ENCODE peak calls at places on chromosome X, in six cellular contexts. One of them, this sample, is unnamed.
A peak's percentile ranks its signal among the peaks of the same experiment; 100 is the strongest.

GRCh38 chrX:35890699-35891098 is 28.8 kb upstream of the CFAP47 start:
- DNase-seq in effector memory CD8-positive, alpha-beta T cell: no peak
- DNase-seq in activated CD8-positive, alpha-beta T cell treated with anti-CD3 and anti-CD28 coated beads, Interleukin-2, amount 10 ng/mL, durations not matched to agents 7 days and 5 days: peak; percentile 20
- DNase-seq in stimulated activated naive B cell treated with anti-CD40 and anti-IgM and Interleukin-4, amounts not matched to agents 10 μg/mL and 1 μg/mL and 100 μg/mL, for 72 hours: no peak
- DNase-seq in left ventricle myocardium inferior: no peak
- DNase-seq in activated T-cell treated with anti-CD3 and anti-CD28 coated beads for 24 hours: peak; percentile 0
- DNase-seq in this sample: peak; percentile 71

GRCh38 chrX:40169193-40170086 is 71.7 kb upstream of the BCOR start:
- DNase-seq in effector memory CD8-positive, alpha-beta T cell: peak; percentile 72
- DNase-seq in activated CD8-positive, alpha-beta T cell treated with anti-CD3 and anti-CD28 coated beads, Interleukin-2, amount 10 ng/mL, durations not matched to agents 7 days and 5 days: peak; percentile 89
- DNase-seq in left ventricle myocardium inferior: no peak
- DNase-seq in stimulated activated naive B cell treated with anti-CD40 and anti-IgM and Interleukin-4, amounts not matched to agents 10 μg/mL and 1 μg/mL and 100 μg/mL, for 72 hours: peak; percentile 75
- DNase-seq in activated T-cell treated with anti-CD3 and anti-CD28 coated beads for 24 hours: peak; percentile 62
- DNase-seq in this sample: peak; percentile 90

GRCh38 chrX:114162068-114162735 is 421.7 kb upstream of the HTR2C start:
- DNase-seq in activated CD8-positive, alpha-beta T cell treated with anti-CD3 and anti-CD28 coated beads, Interleukin-2, amount 10 ng/mL, durations not matched to agents 7 days and 5 days: no peak
- DNase-seq in effector memory CD8-positive, alpha-beta T cell: no peak
- DNase-seq in left ventricle myocardium inferior: no peak
- DNase-seq in activated T-cell treated with anti-CD3 and anti-CD28 coated beads for 24 hours: no peak
- DNase-seq in stimulated activated naive B cell treated with anti-CD40 and anti-IgM and Interleukin-4, amounts not matched to agents 10 μg/mL and 1 μg/mL and 100 μg/mL, for 72 hours: no peak
- DNase-seq in this sample: peak; percentile 71

GRCh38 chrX:9188117-9188516 is 154.2 kb upstream of the FAM9B start:
- DNase-seq in effector memory CD8-positive, alpha-beta T cell: no peak
- DNase-seq in stimulated activated naive B cell treated with anti-CD40 and anti-IgM and Interleukin-4, amounts not matched to agents 10 μg/mL and 1 μg/mL and 100 μg/mL, for 72 hours: no peak
- DNase-seq in activated CD8-positive, alpha-beta T cell treated with anti-CD3 and anti-CD28 coated beads, Interleukin-2, amount 10 ng/mL, durations not matched to agents 7 days and 5 days: no peak
- DNase-seq in activated T-cell treated with anti-CD3 and anti-CD28 coated beads for 24 hours: no peak
- DNase-seq in left ventricle myocardium inferior: no peak
- DNase-seq in this sample: no peak

GRCh38 chrX:148960060-148960459 is 459.6 kb downstream of the AFF2 start:
- DNase-seq in left ventricle myocardium inferior: no peak
- DNase-seq in effector memory CD8-positive, alpha-beta T cell: no peak
- DNase-seq in stimulated activated naive B cell treated with anti-CD40 and anti-IgM and Interleukin-4, amounts not matched to agents 10 μg/mL and 1 μg/mL and 100 μg/mL, for 72 hours: no peak
- DNase-seq in activated CD8-positive, alpha-beta T cell treated with anti-CD3 and anti-CD28 coated beads, Interleukin-2, amount 10 ng/mL, durations not matched to agents 7 days and 5 days: no peak
- DNase-seq in activated T-cell treated with anti-CD3 and anti-CD28 coated beads for 24 hours: no peak
- DNase-seq in this sample: no peak

GRCh38 chrX:125436855-125437254 is 117.2 kb downstream of the TEX13C start:
- DNase-seq in activated CD8-positive, alpha-beta T cell treated with anti-CD3 and anti-CD28 coated beads, Interleukin-2, amount 10 ng/mL, durations not matched to agents 7 days and 5 days: no peak
- DNase-seq in activated T-cell treated with anti-CD3 and anti-CD28 coated beads for 24 hours: no peak
- DNase-seq in left ventricle myocardium inferior: no peak
- DNase-seq in effector memory CD8-positive, alpha-beta T cell: no peak
- DNase-seq in stimulated activated naive B cell treated with anti-CD40 and anti-IgM and Interleukin-4, amounts not matched to agents 10 μg/mL and 1 μg/mL and 100 μg/mL, for 72 hours: no peak
- DNase-seq in this sample: peak; percentile 50

GRCh38 chrX:37060999-37061398 is 52.8 kb downstream of the FAM47C start:
- DNase-seq in activated T-cell treated with anti-CD3 and anti-CD28 coated beads for 24 hours: no peak
- DNase-seq in left ventricle myocardium inferior: no peak
- DNase-seq in activated CD8-positive, alpha-beta T cell treated with anti-CD3 and anti-CD28 coated beads, Interleukin-2, amount 10 ng/mL, durations not matched to agents 7 days and 5 days: peak; percentile 20
- DNase-seq in effector memory CD8-positive, alpha-beta T cell: no peak
- DNase-seq in stimulated activated naive B cell treated with anti-CD40 and anti-IgM and Interleukin-4, amounts not matched to agents 10 μg/mL and 1 μg/mL and 100 μg/mL, for 72 hours: no peak
- DNase-seq in this sample: peak; percentile 52

GRCh38 chrX:150897371-150898319 is 823 bp downstream of the CD99L2 start:
- DNase-seq in activated CD8-positive, alpha-beta T cell treated with anti-CD3 and anti-CD28 coated beads, Interleukin-2, amount 10 ng/mL, durations not matched to agents 7 days and 5 days: peak; percentile 66
- DNase-seq in stimulated activated naive B cell treated with anti-CD40 and anti-IgM and Interleukin-4, amounts not matched to agents 10 μg/mL and 1 μg/mL and 100 μg/mL, for 72 hours: peak; percentile 2
- DNase-seq in left ventricle myocardium inferior: no peak
- DNase-seq in activated T-cell treated with anti-CD3 and anti-CD28 coated beads for 24 hours: peak; percentile 9
- DNase-seq in effector memory CD8-positive, alpha-beta T cell: peak; percentile 30
- DNase-seq in this sample: peak; percentile 57

GRCh38 chrX:132031867-132032266 is 8.8 kb downstream of the STK26 start:
- DNase-seq in effector memory CD8-positive, alpha-beta T cell: no peak
- DNase-seq in left ventricle myocardium inferior: no peak
- DNase-seq in activated T-cell treated with anti-CD3 and anti-CD28 coated beads for 24 hours: no peak
- DNase-seq in stimulated activated naive B cell treated with anti-CD40 and anti-IgM and Interleukin-4, amounts not matched to agents 10 μg/mL and 1 μg/mL and 100 μg/mL, for 72 hours: no peak
- DNase-seq in activated CD8-positive, alpha-beta T cell treated with anti-CD3 and anti-CD28 coated beads, Interleukin-2, amount 10 ng/mL, durations not matched to agents 7 days and 5 days: no peak
- DNase-seq in this sample: no peak

GRCh38 chrX:15929231-15929630 is 74.6 kb upstream of the AP1S2 start:
- DNase-seq in left ventricle myocardium inferior: no peak
- DNase-seq in stimulated activated naive B cell treated with anti-CD40 and anti-IgM and Interleukin-4, amounts not matched to agents 10 μg/mL and 1 μg/mL and 100 μg/mL, for 72 hours: no peak
- DNase-seq in activated CD8-positive, alpha-beta T cell treated with anti-CD3 and anti-CD28 coated beads, Interleukin-2, amount 10 ng/mL, durations not matched to agents 7 days and 5 days: no peak
- DNase-seq in effector memory CD8-positive, alpha-beta T cell: no peak
- DNase-seq in activated T-cell treated with anti-CD3 and anti-CD28 coated beads for 24 hours: no peak
- DNase-seq in this sample: no peak

GRCh38 chrX:113422323-113422722 is 581.7 kb upstream of the AMOT start:
- DNase-seq in left ventricle myocardium inferior: no peak
- DNase-seq in stimulated activated naive B cell treated with anti-CD40 and anti-IgM and Interleukin-4, amounts not matched to agents 10 μg/mL and 1 μg/mL and 100 μg/mL, for 72 hours: no peak
- DNase-seq in activated T-cell treated with anti-CD3 and anti-CD28 coated beads for 24 hours: no peak
- DNase-seq in activated CD8-positive, alpha-beta T cell treated with anti-CD3 and anti-CD28 coated beads, Interleukin-2, amount 10 ng/mL, durations not matched to agents 7 days and 5 days: no peak
- DNase-seq in effector memory CD8-positive, alpha-beta T cell: no peak
- DNase-seq in this sample: no peak

GRCh38 chrX:47483310-47484268 is 567 bp upstream of the ZNF41 start:
- DNase-seq in activated CD8-positive, alpha-beta T cell treated with anti-CD3 and anti-CD28 coated beads, Interleukin-2, amount 10 ng/mL, durations not matched to agents 7 days and 5 days: peak; percentile 19
- DNase-seq in stimulated activated naive B cell treated with anti-CD40 and anti-IgM and Interleukin-4, amounts not matched to agents 10 μg/mL and 1 μg/mL and 100 μg/mL, for 72 hours: no peak
- DNase-seq in activated T-cell treated with anti-CD3 and anti-CD28 coated beads for 24 hours: no peak
- DNase-seq in left ventricle myocardium inferior: peak; percentile 21
- DNase-seq in effector memory CD8-positive, alpha-beta T cell: no peak
- DNase-seq in this sample: peak; percentile 22

GRCh38 chrX:40864972-40865371 is 129.6 kb upstream of the MED14 start:
- DNase-seq in effector memory CD8-positive, alpha-beta T cell: no peak
- DNase-seq in activated T-cell treated with anti-CD3 and anti-CD28 coated beads for 24 hours: no peak
- DNase-seq in stimulated activated naive B cell treated with anti-CD40 and anti-IgM and Interleukin-4, amounts not matched to agents 10 μg/mL and 1 μg/mL and 100 μg/mL, for 72 hours: no peak
- DNase-seq in left ventricle myocardium inferior: no peak
- DNase-seq in activated CD8-positive, alpha-beta T cell treated with anti-CD3 and anti-CD28 coated beads, Interleukin-2, amount 10 ng/mL, durations not matched to agents 7 days and 5 days: no peak
- DNase-seq in this sample: no peak

GRCh38 chrX:154603438-154604430 is 15.3 kb downstream of the CTAG1B start:
- DNase-seq in stimulated activated naive B cell treated with anti-CD40 and anti-IgM and Interleukin-4, amounts not matched to agents 10 μg/mL and 1 μg/mL and 100 μg/mL, for 72 hours: no peak
- DNase-seq in left ventricle myocardium inferior: no peak
- DNase-seq in activated T-cell treated with anti-CD3 and anti-CD28 coated beads for 24 hours: no peak
- DNase-seq in activated CD8-positive, alpha-beta T cell treated with anti-CD3 and anti-CD28 coated beads, Interleukin-2, amount 10 ng/mL, durations not matched to agents 7 days and 5 days: no peak
- DNase-seq in effector memory CD8-positive, alpha-beta T cell: no peak
- DNase-seq in this sample: no peak

GRCh38 chrX:71210829-71211228 is 12.2 kb upstream of the GJB1 start:
- DNase-seq in left ventricle myocardium inferior: no peak
- DNase-seq in activated CD8-positive, alpha-beta T cell treated with anti-CD3 and anti-CD28 coated beads, Interleukin-2, amount 10 ng/mL, durations not matched to agents 7 days and 5 days: no peak
- DNase-seq in effector memory CD8-positive, alpha-beta T cell: no peak
- DNase-seq in activated T-cell treated with anti-CD3 and anti-CD28 coated beads for 24 hours: no peak
- DNase-seq in stimulated activated naive B cell treated with anti-CD40 and anti-IgM and Interleukin-4, amounts not matched to agents 10 μg/mL and 1 μg/mL and 100 μg/mL, for 72 hours: no peak
- DNase-seq in this sample: no peak

GRCh38 chrX:91414710-91415109 is 19.9 kb upstream of the PABPC5 start:
- DNase-seq in effector memory CD8-positive, alpha-beta T cell: no peak
- DNase-seq in left ventricle myocardium inferior: no peak
- DNase-seq in activated T-cell treated with anti-CD3 and anti-CD28 coated beads for 24 hours: no peak
- DNase-seq in stimulated activated naive B cell treated with anti-CD40 and anti-IgM and Interleukin-4, amounts not matched to agents 10 μg/mL and 1 μg/mL and 100 μg/mL, for 72 hours: no peak
- DNase-seq in activated CD8-positive, alpha-beta T cell treated with anti-CD3 and anti-CD28 coated beads, Interleukin-2, amount 10 ng/mL, durations not matched to agents 7 days and 5 days: no peak
- DNase-seq in this sample: peak; percentile 45